ENCODE peak calls at places on chromosome 21, in four cellular contexts. S, Z, E and G are unnamed samples.

GRCh38 chr21:26849428-26850115 is 4.4 kb upstream of the ADAMTS1 start:
- DNase-seq in S (peak; percentile 86), E (no peak), Z (peak; percentile 53), G (no peak)

GRCh38 chr21:36917487-36918158 is 48.8 kb downstream of the HLCS start:
- DNase-seq in S (peak; percentile 79), E (no peak), Z (peak; percentile 16), G (no peak)

GRCh38 chr21:26918318-26919065 is 48.4 kb downstream of the ADAMTS5 start:
- DNase-seq in E (no peak), S (peak; percentile 69), Z (no peak), G (no peak)

GRCh38 chr21:29078884-29079765 is 5.7 kb upstream of the CCT8 start:
- DNase-seq in E (peak; percentile 18), Z (peak; percentile 32), S (peak; percentile 46), G (no peak)

GRCh38 chr21:27321791-27322190 is 354.9 kb upstream of the ADAMTS5 start:
- DNase-seq in S (no peak), E (no peak), Z (no peak), G (no peak)

GRCh38 chr21:27021046-27021445 is 54.2 kb upstream of the ADAMTS5 start:
- DNase-seq in S (no peak), Z (no peak), E (no peak), G (no peak)

GRCh38 chr21:22115746-22116145 is 1117.5 kb downstream of the NCAM2 start:
- DNase-seq in E (no peak), S (no peak), Z (no peak), G (no peak)

GRCh38 chr21:28798798-28799197 is 193.9 kb downstream of the LTN1 start:
- DNase-seq in E (no peak), S (no peak), Z (no peak), G (no peak)

GRCh38 chr21:24514081-24514733 is 1093.1 kb downstream of the MRPL39 start:
- DNase-seq in E (no peak), Z (no peak), S (peak; percentile 1), G (no peak)

GRCh38 chr21:33824156-33824941 is 91.3 kb downstream of the ATP5PO start:
- DNase-seq in Z (no peak), S (no peak), E (no peak), G (no peak)

GRCh38 chr21:18411565-18411964 is 8.0 kb upstream of the TMPRSS15 start:
- DNase-seq in E (no peak), S (no peak), Z (no peak), G (no peak)

GRCh38 chr21:39525129-39525528 is 73.4 kb downstream of the SH3BGR start:
- DNase-seq in Z (peak; percentile 28), S (no peak), E (no peak), G (no peak)

GRCh38 chr21:43829161-43829560 is 35.9 kb upstream of the AGPAT3 start:
- DNase-seq in Z (no peak), E (no peak), S (no peak), G (no peak)

GRCh38 chr21:25635310-25635709 is 3.7 kb upstream of the JAM2 start:
- DNase-seq in E (no peak), Z (no peak), S (no peak), G (no peak)

GRCh38 chr21:25688284-25689035 is 46.2 kb downstream of the ATP5PF start:
- DNase-seq in S (no peak), Z (no peak), E (no peak), G (no peak)

GRCh38 chr21:25813917-25814316 is 79.1 kb downstream of the GABPA start:
- DNase-seq in E (no peak), Z (no peak), S (no peak), G (no peak)

GRCh38 chr21:16891821-16892220 is 621.0 kb upstream of the CXADR start:
- DNase-seq in Z (no peak), S (peak; percentile 90), E (no peak), G (no peak)

GRCh38 chr21:38171723-38172344 is 85.0 kb upstream of the KCNJ15 start:
- DNase-seq in E (no peak), Z (no peak), S (peak; percentile 74), G (no peak)
- TF ChIP-seq CTCF in E (no peak), Z (no peak), S (peak; percentile 58), G (no peak)

DNA sequence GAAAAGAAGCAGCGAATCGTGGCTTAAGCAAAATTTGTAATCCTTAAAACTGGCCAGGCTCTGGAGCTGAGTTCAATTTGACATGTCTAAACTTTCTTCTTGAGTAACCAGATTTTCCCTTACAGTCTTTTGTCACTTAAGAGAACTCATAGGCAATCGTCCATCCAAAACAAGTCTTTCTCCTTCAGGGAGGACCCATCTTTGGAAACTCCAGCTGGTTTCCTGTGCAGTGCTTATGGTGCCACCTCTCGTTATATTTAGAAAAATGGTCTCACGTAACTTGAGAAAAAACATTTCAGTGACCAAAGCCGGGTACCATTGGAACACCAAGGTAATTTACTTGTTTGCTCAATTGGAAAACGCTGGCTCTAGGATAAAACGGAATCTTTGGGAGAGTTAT is 1.9 kb upstream of the PTTG1IP start:
- DNase-seq in S (peak; percentile 66), E (no peak), Z (no peak), G (no peak)
- TF ChIP-seq CTCF in S (peak; percentile 35), E (no peak), Z (no peak), G (no peak)

GRCh38 chr21:42688226-42688840 is 34.9 kb downstream of the PDE9A start:
- DNase-seq in S (no peak), Z (no peak), E (no peak), G (no peak)

GRCh38 chr21:42690586-42690985 is 37.2 kb downstream of the PDE9A start:
- DNase-seq in E (no peak), Z (no peak), S (no peak), G (no peak)

GRCh38 chr21:42687796-42688195 is 34.4 kb downstream of the PDE9A start:
- DNase-seq in S (no peak), E (no peak), Z (no peak), G (no peak)

GRCh38 chr21:42685954-42686500 is 32.6 kb downstream of the PDE9A start:
- DNase-seq in Z (no peak), E (no peak), S (no peak), G (no peak)

DNA sequence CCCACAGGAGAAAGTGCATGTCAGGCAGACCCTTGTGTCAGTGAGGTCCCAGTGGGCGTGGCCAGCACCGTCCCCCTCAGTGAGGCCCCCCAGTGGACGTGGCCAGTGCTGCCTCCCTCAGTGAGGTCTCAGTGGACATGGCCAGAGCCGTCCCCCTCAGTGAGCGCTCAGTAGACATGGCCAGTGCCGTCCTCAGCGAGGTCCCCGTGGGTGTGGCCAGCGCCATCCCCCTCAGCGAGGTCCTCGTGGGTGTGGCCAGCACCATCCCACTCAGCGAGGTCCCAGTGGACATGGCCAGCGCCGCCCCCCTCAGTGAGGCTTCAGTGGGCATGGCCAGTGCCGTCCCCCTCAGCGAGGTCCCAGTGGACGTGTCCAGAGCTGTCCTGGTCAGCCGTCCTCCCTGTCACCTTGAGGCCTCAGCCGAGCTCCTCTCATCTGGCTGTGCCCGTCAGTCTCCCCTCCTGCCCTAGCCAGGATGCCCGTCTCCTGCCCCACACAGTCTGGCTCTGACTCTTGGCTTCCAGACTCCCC is 35.5 kb downstream of the PDE9A start:
- DNase-seq in Z (no peak), S (no peak), E (no peak), G (no peak)
- TF ChIP-seq CTCF in Z (no peak), S (no peak), E (no peak), G (no peak)

GRCh38 chr21:41819236-41819855 is 52.5 kb upstream of the RIPK4 start:
- DNase-seq in S (no peak), Z (no peak), E (no peak), G (no peak)
- TF ChIP-seq CTCF in S (no peak), Z (no peak), E (no peak), G (no peak)

DNA sequence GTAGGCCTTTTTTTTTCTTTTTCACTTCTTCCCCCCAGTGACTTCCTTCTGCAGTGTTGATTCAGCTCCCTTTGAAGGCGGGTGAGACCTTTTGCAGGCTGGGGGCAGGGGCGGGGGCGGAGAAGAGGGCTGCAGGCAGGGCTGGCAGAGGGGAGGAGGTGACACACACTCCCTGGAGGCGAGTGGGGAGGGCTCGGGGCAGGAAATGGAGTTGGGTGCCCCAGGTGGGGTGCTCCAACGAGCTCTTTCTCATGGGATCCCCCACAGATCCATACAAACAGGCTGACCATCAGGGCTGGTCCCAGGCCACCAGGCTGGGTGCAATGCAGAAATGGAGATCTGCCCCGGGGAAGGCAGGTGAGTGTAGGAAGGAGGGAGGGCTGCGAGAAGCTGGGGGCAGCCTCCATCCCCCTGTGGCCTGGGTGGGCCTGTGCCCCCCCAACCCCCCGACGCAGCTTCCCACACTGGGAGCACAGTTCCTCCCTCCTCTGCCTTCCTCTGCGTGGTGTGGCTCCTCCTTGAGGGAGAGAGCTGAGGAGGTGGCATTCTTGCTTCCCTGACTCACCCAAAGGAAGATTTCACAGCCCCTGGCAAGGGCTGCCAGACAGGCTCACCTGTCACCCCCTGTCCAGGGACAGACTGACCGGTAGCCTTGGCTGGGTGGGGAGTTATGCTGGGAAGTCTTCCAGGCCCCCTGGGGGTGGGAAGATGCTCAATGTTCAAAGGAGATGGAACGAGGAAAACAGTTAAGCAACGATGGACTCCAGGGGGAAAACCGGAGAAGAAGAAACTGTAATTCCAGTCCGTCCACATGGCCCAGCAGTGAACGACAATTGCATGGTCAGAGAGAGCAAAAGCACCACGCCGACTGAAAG is 7.1 kb upstream of the ITGB2 start:
- DNase-seq in E (peak; percentile 57), Z (no peak), S (peak; percentile 67), G (peak; percentile 56)
- TF ChIP-seq CTCF in E (no peak), Z (no peak), S (peak; percentile 29), G (no peak)

GRCh38 chr21:31571879-31572278 is 87.6 kb upstream of the SOD1 start:
- DNase-seq in E (no peak), S (no peak), Z (no peak), G (no peak)
- TF ChIP-seq CTCF in E (no peak), S (no peak), Z (no peak), G (no peak)

DNA sequence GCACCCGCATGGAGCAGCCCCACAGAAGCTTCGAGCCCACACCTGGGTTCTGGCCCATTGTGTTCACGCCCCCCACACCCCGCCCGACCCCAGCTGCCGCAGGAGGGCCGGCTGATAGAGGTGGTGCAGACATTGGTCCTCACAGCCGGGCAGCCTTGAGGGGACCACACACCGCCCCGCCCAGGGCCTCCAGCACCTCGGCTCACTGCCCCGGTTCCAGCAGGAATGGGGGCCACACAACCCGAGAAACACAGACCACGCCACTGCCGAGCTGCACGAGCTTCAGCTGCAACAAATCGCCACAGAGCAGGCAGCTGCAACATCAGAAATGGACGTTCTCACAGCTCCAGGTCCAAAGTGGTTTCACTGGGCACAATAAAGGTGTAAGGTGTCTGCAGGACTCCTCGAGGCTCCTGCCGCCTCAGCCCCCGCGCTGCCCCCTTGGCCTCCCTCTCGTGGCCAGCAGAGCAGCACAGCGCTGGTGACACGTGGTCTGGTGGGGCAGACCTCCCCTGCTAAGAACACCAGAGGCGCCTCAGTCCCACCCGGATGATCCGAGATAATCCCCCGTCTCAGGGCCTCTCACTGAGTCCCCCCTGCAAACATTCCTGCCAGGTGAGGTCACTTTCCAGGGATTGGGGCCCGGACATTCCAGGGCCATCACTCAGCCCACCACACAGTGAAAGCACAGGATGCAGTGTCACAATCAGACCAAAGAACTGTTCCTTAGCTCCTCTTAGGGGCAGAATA is 62.3 kb upstream of the ADARB1 start:
- DNase-seq in Z (no peak), E (no peak), S (peak; percentile 87), G (no peak)
- TF ChIP-seq CTCF in Z (no peak), E (no peak), S (peak; percentile 34), G (no peak)